ENCODE peak calls at places on chromosomes 13 and 19, in four cellular contexts. K, I, V and C are unnamed samples.

GRCh38 chr13:113049521-113049941 is 56.1 kb upstream of the F7 start:
- DNase-seq in I (peak; percentile 70), V (no peak), K (no peak), C (no peak)

GRCh38 chr19:40147693-40148347 is 43.4 kb upstream of the MAP3K10 start:
- DNase-seq in K (peak; percentile 8), V (no peak), I (no peak), C (no peak)

GRCh38 chr13:98483636-98484288 is 93.1 kb downstream of the STK24 start:
- DNase-seq in I (no peak), V (no peak), K (no peak), C (no peak)

GRCh38 chr13:74026753-74027152 is 107.5 kb downstream of the KLF12 start:
- DNase-seq in K (peak; percentile 53), V (no peak), I (no peak), C (no peak)

GRCh38 chr13:96089749-96090239 is at the start of gene HS6ST3:
- DNase-seq in V (peak; percentile 6), I (peak; percentile 54), K (peak; percentile 75), C (peak; percentile 78)

GRCh38 chr13:101945435-101945834 is 456.4 kb downstream of the FGF14 start:
- DNase-seq in V (no peak), I (no peak), K (peak; percentile 22), C (peak; percentile 41)

GRCh38 chr13:110403315-110403714 is 96.2 kb downstream of the COL4A2 start:
- DNase-seq in V (no peak), K (no peak), I (no peak), C (no peak)

GRCh38 chr19:8451885-8452284 is 7.1 kb downstream of the HNRNPM start:
- DNase-seq in V (no peak), I (no peak), K (no peak), C (peak; percentile 48)

GRCh38 chr13:87698268-87698667 is 27.1 kb downstream of the SLITRK5 start:
- DNase-seq in K (no peak), I (no peak), V (no peak), C (no peak)

GRCh38 chr13:71378992-71379905 is 487.8 kb downstream of the DACH1 start:
- DNase-seq in I (no peak), K (no peak), V (no peak), C (no peak)

GRCh38 chr13:51577690-51578089 is 6.6 kb upstream of the WDFY2 start:
- DNase-seq in K (no peak), V (no peak), I (no peak), C (no peak)

GRCh38 chr19:35357867-35358573 is at the start of gene FFAR3:
- DNase-seq in I (peak; percentile 68), V (no peak), K (no peak), C (no peak)

GRCh38 chr19:13241321-13242104 is 91.3 kb downstream of the IER2 start:
- DNase-seq in I (no peak), V (no peak), K (peak; percentile 61), C (no peak)
- TF ChIP-seq CTCF in I (no peak), V (peak; percentile 44), K (no peak), C (peak; percentile 22)

GRCh38 chr19:50230379-50231351 is 27.2 kb downstream of the MYH14 start:
- DNase-seq in V (peak; percentile 45), K (peak; percentile 76), I (peak; percentile 48), C (no peak)
- TF ChIP-seq CTCF in V (peak; percentile 49), K (peak; percentile 61), I (no peak), C (no peak)

GRCh38 chr13:35768551-35768950 is 292.1 kb upstream of the MAB21L1 start:
- DNase-seq in I (no peak), K (no peak), V (no peak), C (no peak)
- TF ChIP-seq CTCF in I (no peak), K (no peak), V (no peak), C (no peak)

GRCh38 chr13:29733069-29733700 is 117.2 kb downstream of the UBL3 start:
- DNase-seq in K (no peak), I (no peak), V (no peak), C (no peak)

GRCh38 chr13:29730253-29730652 is 120.2 kb downstream of the UBL3 start:
- DNase-seq in V (peak; percentile 7), K (no peak), I (no peak), C (no peak)
- TF ChIP-seq CTCF in V (no peak), K (peak; percentile 25), I (no peak), C (no peak)

GRCh38 chr19:3593156-3593555 is 7.9 kb downstream of the GIPC3 start:
- DNase-seq in I (no peak), K (peak; percentile 69), V (no peak), C (no peak)
- TF ChIP-seq CTCF in I (no peak), K (no peak), V (no peak), C (no peak)

DNA sequence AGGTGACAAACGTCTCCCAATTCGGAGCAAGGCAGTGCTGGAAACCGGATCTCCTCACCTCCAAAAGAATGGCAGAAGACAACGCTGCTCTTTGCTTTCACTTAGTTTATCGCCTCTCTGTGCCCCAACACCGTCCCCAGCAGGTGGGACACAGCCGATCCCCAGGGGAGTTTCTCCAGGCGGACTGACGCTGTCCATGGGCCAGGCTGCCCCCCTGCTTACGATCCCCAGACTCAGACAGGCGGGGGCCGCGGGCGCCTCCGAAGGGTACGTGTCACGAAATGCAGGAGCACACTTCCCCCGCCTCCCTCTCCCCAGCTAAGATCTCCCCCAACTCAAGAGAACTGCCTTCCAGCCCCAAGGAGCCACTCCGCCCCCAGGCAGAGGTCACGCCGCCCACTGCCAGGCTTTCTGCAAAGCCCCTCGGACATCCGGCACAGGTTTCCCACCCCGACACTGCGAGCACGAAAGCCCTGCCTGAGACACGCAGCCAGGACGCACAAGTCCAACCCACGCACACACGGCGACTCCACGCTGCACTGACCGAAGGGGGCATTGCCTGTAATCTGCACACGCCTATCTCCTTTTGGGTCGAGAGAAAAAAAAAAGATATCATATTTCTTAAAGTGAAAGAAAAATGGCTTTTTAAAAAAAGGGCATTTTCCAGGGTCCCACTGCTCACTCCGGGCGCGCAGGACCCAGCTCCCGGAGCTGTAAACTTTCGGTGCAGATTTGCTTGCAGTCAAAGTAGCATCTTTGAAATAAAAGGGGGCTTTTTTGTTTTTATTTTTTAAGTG is 1.9 kb downstream of the SPRY2 start:
- DNase-seq in I (peak; percentile 88), V (peak; percentile 36), K (peak; percentile 72), C (peak; percentile 32)
- TF ChIP-seq CTCF in I (peak; percentile 47), V (no peak), K (no peak), C (no peak)

DNA sequence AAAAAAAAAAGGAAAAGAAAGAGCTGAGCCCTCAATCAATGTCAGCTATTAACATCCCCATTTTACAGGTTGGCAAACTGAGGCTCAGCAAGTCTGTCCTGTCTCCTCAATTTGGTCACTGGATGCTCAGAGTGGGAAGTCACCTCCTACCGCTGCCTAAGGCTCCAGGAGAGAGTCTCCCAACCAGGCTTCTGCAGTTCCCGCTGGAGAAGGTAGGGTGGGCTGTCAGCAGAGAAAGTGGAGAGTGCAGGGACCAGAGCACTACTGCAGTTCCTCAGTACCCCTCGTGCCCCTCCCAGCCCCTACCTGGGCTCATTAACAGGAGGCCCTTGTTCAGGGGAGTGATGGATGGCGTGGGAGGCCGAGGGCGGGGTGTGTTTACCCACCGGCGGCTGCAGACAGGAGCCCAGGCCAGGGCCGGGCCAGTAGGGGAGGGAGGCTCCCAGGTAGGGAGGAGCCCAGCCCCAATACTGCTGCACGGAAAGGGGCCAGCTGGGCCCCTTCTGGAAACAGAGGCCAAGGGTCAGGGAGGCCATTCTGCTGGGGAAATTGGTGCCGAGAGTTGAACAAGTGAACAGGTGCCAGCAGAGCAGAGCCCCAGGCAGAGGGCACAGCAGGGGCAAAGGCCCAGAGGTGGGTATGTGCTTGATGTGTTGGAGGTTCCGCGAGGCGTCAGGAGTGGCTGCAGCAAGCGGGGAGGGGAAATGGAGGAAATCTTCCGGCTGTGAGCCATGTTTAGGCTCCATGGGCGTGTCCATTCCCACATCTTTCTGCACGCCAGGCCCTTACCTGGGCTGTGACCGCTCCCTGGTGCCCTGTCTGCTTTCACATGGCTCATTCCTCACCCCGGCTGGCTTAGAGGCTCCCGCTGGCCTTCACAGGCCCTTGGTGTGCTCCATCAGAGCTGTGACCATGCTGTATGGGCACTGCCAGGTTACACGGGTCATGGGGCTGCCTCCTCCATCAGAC is 7.6 kb upstream of the COMP start:
- DNase-seq in I (no peak), V (peak; percentile 43), K (no peak), C (no peak)
- TF ChIP-seq CTCF in I (no peak), V (no peak), K (no peak), C (no peak)

GRCh38 chr13:111415765-111416164 is 95.3 kb downstream of the TEX29 start:
- DNase-seq in K (no peak), V (no peak), I (no peak), C (no peak)
- TF ChIP-seq CTCF in K (no peak), V (no peak), I (no peak), C (no peak)

GRCh38 chr19:14542721-14543328 is 13.4 kb downstream of the TECR start:
- DNase-seq in V (peak; percentile 34), K (no peak), I (peak; percentile 55), C (no peak)
- TF ChIP-seq CTCF in V (no peak), K (no peak), I (no peak), C (no peak)